ENCODE peak calls at places on chromosome 1, in six cellular contexts. C, O, I, F, D and Z are unnamed samples. For H3K36me3, the result is how much of the 10 kb centered on the place peaks cover.

GRCh38 chr1:155003227-155003765 is 694 bp downstream of the ZBTB7B start:
- DNase-seq in D (no peak), F (no peak), C (peak), I (peak), O (peak), Z (no peak)

GRCh38 chr1:156476501-156477298 is 23.9 kb downstream of the MEF2D start:
- DNase-seq in O (no peak), D (peak), F (no peak), C (peak), I (no peak), Z (no peak)

GRCh38 chr1:232943679-232944252 is 6.6 kb upstream of the NTPCR start:
- DNase-seq in F (no peak), I (no peak), C (no peak), D (no peak), O (no peak), Z (peak)

GRCh38 chr1:199774433-199775089 is 252.9 kb upstream of the NR5A2 start:
- DNase-seq in O (no peak), D (peak), I (no peak), C (no peak), F (no peak), Z (no peak)

GRCh38 chr1:109759513-109760334 is 4.0 kb downstream of the EPS8L3 start:
- DNase-seq in I (no peak), C (no peak), F (no peak), D (no peak), O (no peak), Z (peak)

GRCh38 chr1:202029171-202029665 is 18.8 kb downstream of the ELF3 start:
- DNase-seq in I (peak), D (peak), O (no peak), C (peak), F (no peak), Z (no peak)

GRCh38 chr1:92476071-92476607 is 10.6 kb downstream of the GFI1 start:
- DNase-seq in F (no peak), C (no peak), I (no peak), O (no peak), D (no peak), Z (peak)

GRCh38 chr1:93137604-93138292 is 42.5 kb downstream of the TMED5 start:
- DNase-seq in C (no peak), F (no peak), I (no peak), O (no peak), D (no peak), Z (no peak)

GRCh38 chr1:211895126-211895759 is 64.7 kb upstream of the LPGAT1 start:
- DNase-seq in O (no peak), I (no peak), C (no peak), F (no peak), D (no peak), Z (no peak)

GRCh38 chr1:171220551-171221175 is 27.6 kb upstream of the FMO1 start:
- DNase-seq in D (peak), I (no peak), F (peak), O (peak), C (peak), Z (no peak)

GRCh38 chr1:176694713-176695112 is 231.7 kb downstream of the PAPPA2 start:
- DNase-seq in C (no peak), O (no peak), F (no peak), I (no peak), D (no peak), Z (no peak)

GRCh38 chr1:156146006-156146748 is 7.2 kb upstream of the SEMA4A start:
- DNase-seq in O (peak), F (peak), C (peak), I (peak), D (peak), Z (peak)

GRCh38 chr1:185734929-185735666 is 907 bp downstream of the HMCN1 start:
- DNase-seq in D (peak), F (no peak), I (no peak), C (peak), O (peak), Z (no peak)

GRCh38 chr1:179816196-179816960 is 61.2 kb downstream of the TOR1AIP2 start:
- DNase-seq in I (no peak), D (peak), F (no peak), C (no peak), O (no peak), Z (no peak)

GRCh38 chr1:44592208-44593145 is 81.8 kb downstream of the TMEM53 start:
- DNase-seq in D (no peak), C (no peak), I (no peak), F (no peak), O (no peak), Z (no peak)

GRCh38 chr1:109782927-109783326 is 19.2 kb upstream of the EPS8L3 start:
- DNase-seq in O (no peak), F (no peak), I (no peak), D (no peak), C (no peak), Z (no peak)

GRCh38 chr1:93567255-93567918 is 114.2 kb downstream of the BCAR3 start:
- DNase-seq in F (no peak), I (peak), C (peak), O (no peak), D (peak), Z (no peak)

GRCh38 chr1:184116287-184116686 is 64.8 kb downstream of the TSEN15 start:
- DNase-seq in O (peak), F (no peak), I (no peak), C (peak), D (no peak), Z (no peak)

GRCh38 chr1:226627924-226628623 is 79.5 kb downstream of the STUM start:
- DNase-seq in C (no peak), D (no peak), F (no peak), O (no peak), I (no peak), Z (no peak)

GRCh38 chr1:59967141-59967697 is 40.6 kb upstream of the CYP2J2 start:
- DNase-seq in F (no peak), C (peak), O (peak), I (peak), D (peak), Z (no peak)
- H2AFZ ChIP-seq in F (no peak), C (no peak), O (peak), I (no peak), D (no peak), Z (no peak)

GRCh38 chr1:96782861-96783260 is 61.3 kb downstream of the PTBP2 start:
- DNase-seq in D (peak), I (no peak), F (no peak), O (no peak), C (no peak), Z (no peak)
- H3K36me3 ChIP-seq in D (under half), I (half or more), F (under half), O (half or more), C (half or more), Z (half or more)

DNA sequence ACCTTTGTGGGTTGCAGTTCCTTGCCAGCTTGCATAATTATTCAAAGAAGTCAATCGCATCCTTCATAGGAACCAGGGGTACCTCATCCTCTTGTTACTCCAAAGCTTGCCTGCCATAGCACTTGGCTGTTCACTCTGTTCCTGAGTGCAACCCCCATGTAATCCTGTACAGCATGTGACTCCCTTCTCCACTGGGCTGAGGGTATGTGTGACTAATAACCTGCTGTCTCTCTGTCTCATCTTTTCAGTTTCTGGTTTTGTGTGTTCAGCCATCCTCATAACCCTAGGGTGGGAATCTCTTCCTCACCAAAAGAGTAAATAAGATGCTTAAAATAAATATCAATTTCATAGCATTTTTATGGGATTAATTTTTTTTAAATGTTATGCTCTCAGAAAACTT is 351.9 kb downstream of the S1PR1 start:
- DNase-seq in D (no peak), C (no peak), I (no peak), F (no peak), O (no peak), Z (no peak)
- H3K9ac ChIP-seq in D (no peak), C (no peak), I (no peak), F (no peak), O (no peak), Z (no peak)

DNA sequence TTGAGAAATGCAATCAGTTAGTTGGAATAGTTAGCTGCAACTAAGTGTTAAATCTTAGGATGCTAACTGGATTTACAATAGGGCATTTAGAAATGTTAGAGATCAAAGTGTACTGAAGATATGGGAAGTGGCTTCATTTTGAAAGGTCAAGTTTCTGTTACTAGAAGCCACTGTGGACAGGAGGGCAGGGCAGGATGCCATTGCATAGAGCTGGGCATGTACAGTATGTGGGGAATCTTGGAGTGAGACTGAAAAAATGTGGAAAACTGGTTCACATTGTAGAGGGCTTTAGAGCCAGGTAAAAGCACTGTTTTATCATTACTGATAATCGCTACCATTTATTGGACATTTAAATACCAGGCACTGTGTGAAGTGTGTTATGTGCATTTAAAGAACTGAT is 31.0 kb downstream of the ARID1A start:
- DNase-seq in O (no peak), F (no peak), D (no peak), C (no peak), I (no peak), Z (no peak)
- H2AFZ ChIP-seq in O (no peak), F (no peak), D (no peak), C (no peak), I (no peak), Z (no peak)

GRCh38 chr1:205714906-205715246 is 34.6 kb upstream of the SLC45A3 start:
- DNase-seq in F (no peak), I (no peak), C (no peak), D (no peak), O (no peak), Z (no peak)
- H3K36me3 ChIP-seq in F (under half), I (half or more), C (half or more), D (under half), O (under half), Z (half or more)

GRCh38 chr1:22602060-22602740 is 34.2 kb upstream of the C1QA start:
- DNase-seq in O (no peak), F (no peak), C (no peak), D (no peak), I (no peak), Z (no peak)

GRCh38 chr1:22612657-22613056 is 23.8 kb upstream of the C1QA start:
- DNase-seq in F (no peak), I (no peak), O (no peak), C (no peak), D (no peak), Z (no peak)

GRCh38 chr1:22609291-22609690 is 27.1 kb upstream of the C1QA start:
- DNase-seq in F (no peak), C (no peak), O (no peak), D (no peak), I (no peak), Z (no peak)

GRCh38 chr1:22611530-22611947 is 24.9 kb upstream of the C1QA start:
- DNase-seq in I (peak), F (peak), D (peak), C (peak), O (peak), Z (peak)

GRCh38 chr1:22607154-22607553 is 29.3 kb upstream of the C1QA start:
- DNase-seq in O (peak), I (peak), F (no peak), D (no peak), C (no peak), Z (no peak)
- H3K9ac ChIP-seq in O (no peak), I (no peak), F (no peak), D (no peak), C (no peak), Z (no peak)

GRCh38 chr1:77139389-77139788 is 79.8 kb downstream of the PIGK start:
- DNase-seq in C (no peak), D (no peak), O (no peak), F (no peak), I (no peak), Z (no peak)
- H2AFZ ChIP-seq in C (no peak), D (no peak), O (no peak), F (no peak), I (no peak), Z (no peak)